ENCODE peak calls at places on chromosome 15, in eight cellular contexts. C is right lobe of liver, W is endothelial cell, R is stomach, K is NCI-H2081, A is activated T-cell treated with anti-CD3 and anti-CD28 coated beads for 1 hour, P is transverse colon, N is 8988T. V is an unnamed sample.

GRCh38 chr15:78205337-78205736 is 29.0 kb downstream of the ACSBG1 start:
- DNase-seq in C (no peak), K (no peak), W (no peak), N (no peak), R (no peak), P (no peak), A (no peak), V (no peak)

GRCh38 chr15:31382693-31383005 is 56.0 kb downstream of the KLF13 start:
- DNase-seq in P (no peak), N (no peak), A (no peak), K (no peak), W (no peak), R (no peak), C (no peak), V (no peak)

GRCh38 chr15:34964277-34964676 is 5.3 kb downstream of the AQR start:
- DNase-seq in N (no peak), C (no peak), P (no peak), K (no peak), A (no peak), W (no peak), R (no peak), V (no peak)

GRCh38 chr15:77019476-77020331 is 24.8 kb downstream of the PSTPIP1 start:
- DNase-seq in R (no peak), C (no peak), A (no peak), N (no peak), W (no peak), P (no peak), K (no peak), V (no peak)

GRCh38 chr15:71342658-71343057 is 227.4 kb downstream of the THSD4 start:
- DNase-seq in C (no peak), N (no peak), A (no peak), K (no peak), P (no peak), W (no peak), R (no peak), V (no peak)

GRCh38 chr15:66706840-66707239 is 4.8 kb downstream of the SMAD6 start:
- DNase-seq in K (no peak), W (no peak), N (no peak), R (no peak), A (no peak), P (no peak), C (no peak), V (no peak)

GRCh38 chr15:76866008-76866407 is 39.1 kb downstream of the SCAPER start:
- DNase-seq in R (no peak), C (no peak), N (no peak), W (no peak), K (no peak), P (no peak), A (no peak), V (no peak)

GRCh38 chr15:95464091-95464888 is 866.2 kb upstream of the NR2F2 start:
- DNase-seq in R (no peak), N (no peak), C (no peak), K (no peak), W (no peak), P (no peak), A (no peak), V (no peak)

GRCh38 chr15:49916998-49917397 is 202.0 kb downstream of the ATP8B4 start:
- DNase-seq in N (no peak), P (no peak), A (no peak), R (no peak), C (no peak), K (no peak), W (no peak), V (no peak)

GRCh38 chr15:29071193-29071906 is 185.6 kb downstream of the APBA2 start:
- DNase-seq in K (no peak), N (no peak), C (no peak), A (no peak), P (no peak), R (peak), W (no peak), V (no peak)

GRCh38 chr15:56042523-56042922 is 49.1 kb upstream of the NEDD4 start:
- DNase-seq in A (no peak), P (no peak), C (no peak), K (no peak), N (no peak), W (no peak), R (no peak), V (no peak)

GRCh38 chr15:58932791-58933310 is 628 bp downstream of the SLTM start:
- DNase-seq in K (no peak), N (no peak), C (no peak), W (no peak), R (peak), P (no peak), A (no peak), V (no peak)

GRCh38 chr15:27832263-27832647 is 266.9 kb downstream of the OCA2 start:
- DNase-seq in C (no peak), A (no peak), N (no peak), P (no peak), W (no peak), K (no peak), R (no peak), V (no peak)

GRCh38 chr15:51332211-51333147 is 5.9 kb downstream of the CYP19A1 start:
- DNase-seq in K (no peak), W (no peak), R (no peak), N (no peak), A (no peak), C (no peak), P (no peak), V (no peak)

GRCh38 chr15:100394726-100395125 is 53.0 kb upstream of the ADAMTS17 start:
- DNase-seq in P (no peak), W (no peak), A (no peak), K (no peak), N (no peak), R (no peak), C (no peak), V (no peak)